ENCODE peak calls at places on chromosomes 11 and 22, in five cellular contexts. One of them, this sample, is unnamed.
A peak's percentile ranks its signal among the peaks of the same experiment; 100 is the strongest.

GRCh38 chr11:5004429-5005274 is 10.0 kb downstream of the OR51L1 start:
- DNase-seq in foreskin fibroblast: peak; percentile 53
- DNase-seq in HEK293T: peak; percentile 25
- DNase-seq in AG10803: peak; percentile 59
- DNase-seq in stimulated activated CD8-positive, alpha-beta memory T cell treated with anti-CD3 and anti-CD28 coated beads, Interleukin-2, amount 100 ng/mL, for 48 hours: peak; percentile 2
- DNase-seq in this sample: peak; percentile 58

GRCh38 chr11:129731316-129731715 is 84.3 kb upstream of the TMEM45B start:
- DNase-seq in HEK293T: no peak
- DNase-seq in foreskin fibroblast: no peak
- DNase-seq in AG10803: no peak
- DNase-seq in stimulated activated CD8-positive, alpha-beta memory T cell treated with anti-CD3 and anti-CD28 coated beads, Interleukin-2, amount 100 ng/mL, for 48 hours: no peak
- DNase-seq in this sample: no peak

GRCh38 chr11:10322401-10322800 is 17.5 kb downstream of the ADM start:
- DNase-seq in AG10803: peak; percentile 62
- DNase-seq in stimulated activated CD8-positive, alpha-beta memory T cell treated with anti-CD3 and anti-CD28 coated beads, Interleukin-2, amount 100 ng/mL, for 48 hours: no peak
- DNase-seq in HEK293T: no peak
- DNase-seq in foreskin fibroblast: no peak
- DNase-seq in this sample: no peak

GRCh38 chr22:24601217-24602104 is 1.5 kb upstream of the GGT1 start:
- DNase-seq in stimulated activated CD8-positive, alpha-beta memory T cell treated with anti-CD3 and anti-CD28 coated beads, Interleukin-2, amount 100 ng/mL, for 48 hours: no peak
- DNase-seq in AG10803: no peak
- DNase-seq in HEK293T: no peak
- DNase-seq in foreskin fibroblast: no peak
- DNase-seq in this sample: peak; percentile 74

GRCh38 chr11:71189768-71190315 is 62.5 kb downstream of the SHANK2 start:
- DNase-seq in AG10803: no peak
- DNase-seq in HEK293T: no peak
- DNase-seq in foreskin fibroblast: no peak
- DNase-seq in stimulated activated CD8-positive, alpha-beta memory T cell treated with anti-CD3 and anti-CD28 coated beads, Interleukin-2, amount 100 ng/mL, for 48 hours: no peak
- DNase-seq in this sample: no peak

GRCh38 chr22:33023119-33023827 is 34.9 kb downstream of the SYN3 start:
- DNase-seq in foreskin fibroblast: no peak
- DNase-seq in HEK293T: no peak
- DNase-seq in stimulated activated CD8-positive, alpha-beta memory T cell treated with anti-CD3 and anti-CD28 coated beads, Interleukin-2, amount 100 ng/mL, for 48 hours: no peak
- DNase-seq in AG10803: no peak
- DNase-seq in this sample: peak; percentile 12

GRCh38 chr11:92298238-92298565 is 73.6 kb downstream of the FAT3 start:
- DNase-seq in stimulated activated CD8-positive, alpha-beta memory T cell treated with anti-CD3 and anti-CD28 coated beads, Interleukin-2, amount 100 ng/mL, for 48 hours: no peak
- DNase-seq in AG10803: no peak
- DNase-seq in foreskin fibroblast: no peak
- DNase-seq in HEK293T: no peak
- DNase-seq in this sample: no peak

GRCh38 chr22:45551310-45552016 is 48.8 kb downstream of the FBLN1 start:
- DNase-seq in HEK293T: no peak
- DNase-seq in stimulated activated CD8-positive, alpha-beta memory T cell treated with anti-CD3 and anti-CD28 coated beads, Interleukin-2, amount 100 ng/mL, for 48 hours: no peak
- DNase-seq in AG10803: peak; percentile 54
- DNase-seq in foreskin fibroblast: peak; percentile 73
- DNase-seq in this sample: peak; percentile 62

GRCh38 chr11:134762248-134763029 is 350.4 kb upstream of the B3GAT1 start:
- DNase-seq in HEK293T: no peak
- DNase-seq in AG10803: peak; percentile 5
- DNase-seq in foreskin fibroblast: no peak
- DNase-seq in stimulated activated CD8-positive, alpha-beta memory T cell treated with anti-CD3 and anti-CD28 coated beads, Interleukin-2, amount 100 ng/mL, for 48 hours: no peak
- DNase-seq in this sample: no peak

GRCh38 chr22:49627217-49628181 is 200.2 kb downstream of the BRD1 start:
- DNase-seq in foreskin fibroblast: no peak
- DNase-seq in AG10803: no peak
- DNase-seq in HEK293T: no peak
- DNase-seq in stimulated activated CD8-positive, alpha-beta memory T cell treated with anti-CD3 and anti-CD28 coated beads, Interleukin-2, amount 100 ng/mL, for 48 hours: no peak
- DNase-seq in this sample: peak; percentile 32

GRCh38 chr11:36149538-36150242 is 139.5 kb downstream of the COMMD9 start:
- DNase-seq in AG10803: peak; percentile 95
- DNase-seq in foreskin fibroblast: peak; percentile 99
- DNase-seq in stimulated activated CD8-positive, alpha-beta memory T cell treated with anti-CD3 and anti-CD28 coated beads, Interleukin-2, amount 100 ng/mL, for 48 hours: no peak
- DNase-seq in HEK293T: peak; percentile 61
- DNase-seq in this sample: peak; percentile 87

GRCh38 chr11:77109236-77110019 is 6.8 kb downstream of the OMP start:
- DNase-seq in foreskin fibroblast: peak; percentile 65
- DNase-seq in AG10803: peak; percentile 54
- DNase-seq in HEK293T: no peak
- DNase-seq in stimulated activated CD8-positive, alpha-beta memory T cell treated with anti-CD3 and anti-CD28 coated beads, Interleukin-2, amount 100 ng/mL, for 48 hours: no peak
- DNase-seq in this sample: no peak

GRCh38 chr11:27013741-27014415 is 20.0 kb downstream of the FIBIN start:
- DNase-seq in AG10803: peak; percentile 68
- DNase-seq in foreskin fibroblast: peak; percentile 33
- DNase-seq in HEK293T: peak; percentile 35
- DNase-seq in stimulated activated CD8-positive, alpha-beta memory T cell treated with anti-CD3 and anti-CD28 coated beads, Interleukin-2, amount 100 ng/mL, for 48 hours: no peak
- DNase-seq in this sample: no peak

GRCh38 chr22:35622132-35622913 is 5.2 kb upstream of the MB start:
- DNase-seq in HEK293T: no peak
- DNase-seq in stimulated activated CD8-positive, alpha-beta memory T cell treated with anti-CD3 and anti-CD28 coated beads, Interleukin-2, amount 100 ng/mL, for 48 hours: no peak
- DNase-seq in foreskin fibroblast: no peak
- DNase-seq in AG10803: no peak
- DNase-seq in this sample: no peak

GRCh38 chr11:35235944-35236666 is 97.1 kb downstream of the CD44 start:
- DNase-seq in stimulated activated CD8-positive, alpha-beta memory T cell treated with anti-CD3 and anti-CD28 coated beads, Interleukin-2, amount 100 ng/mL, for 48 hours: peak; percentile 25
- DNase-seq in foreskin fibroblast: no peak
- DNase-seq in AG10803: peak; percentile 87
- DNase-seq in HEK293T: no peak
- DNase-seq in this sample: no peak